ENCODE peak calls at places on chromosomes 11 and 22, in seven cellular contexts. I is endothelial cell, M is upper lobe of right lung, S is omental fat pad, J is cardiac muscle cell, U is PC-3, F is fibroblast of the aortic adventitia. N is an unnamed sample.

GRCh38 chr11:64036081-64037026 is 623 bp downstream of the FLRT1 start:
- DNase-seq in I (no peak), M (no peak), S (no peak), J (peak), U (peak), F (peak), N (no peak)

GRCh38 chr11:61377461-61378160 is 14.8 kb upstream of the TMEM216 start:
- DNase-seq in I (no peak), M (no peak), S (no peak), J (no peak), U (no peak), F (peak), N (no peak)

GRCh38 chr11:129144256-129144655 is 47.9 kb downstream of the ARHGAP32 start:
- DNase-seq in I (no peak), M (no peak), S (no peak), J (peak), U (no peak), F (peak), N (no peak)

GRCh38 chr11:86676533-86677154 is 4.2 kb upstream of the ME3 start:
- DNase-seq in I (peak), M (no peak), S (no peak), J (peak), U (peak), F (no peak), N (no peak)

GRCh38 chr11:75820636-75821035 is 5.6 kb downstream of the UVRAG start:
- DNase-seq in I (no peak), M (no peak), S (no peak), J (peak), U (peak), F (peak), N (no peak)

GRCh38 chr11:3169235-3169951 is 4.3 kb upstream of the OSBPL5 start:
- DNase-seq in I (no peak), M (peak), S (no peak), J (peak), U (peak), F (peak), N (no peak)

GRCh38 chr11:67020949-67021348 is 2.0 kb upstream of the SYT12 start:
- DNase-seq in I (no peak), M (no peak), S (no peak), J (no peak), U (no peak), F (no peak), N (no peak)

GRCh38 chr22:22378446-22379415 is 129.8 kb downstream of the ZNF280B start:
- DNase-seq in I (no peak), M (no peak), S (no peak), J (no peak), U (no peak), F (no peak), N (no peak)

GRCh38 chr22:50548046-50548912 is 2.6 kb downstream of the KLHDC7B start:
- DNase-seq in I (no peak), M (peak), S (no peak), J (no peak), U (no peak), F (no peak), N (peak)

GRCh38 chr11:122113836-122114235 is 2.2 kb downstream of the BLID start:
- DNase-seq in I (no peak), M (no peak), S (no peak), J (peak), U (no peak), F (peak), N (no peak)

GRCh38 chr11:85843929-85844328 is 11.3 kb upstream of the CCDC83 start:
- DNase-seq in I (no peak), M (no peak), S (no peak), J (no peak), U (no peak), F (no peak), N (no peak)

GRCh38 chr11:76609736-76610370 is 60.7 kb downstream of the LRRC32 start:
- DNase-seq in I (no peak), M (no peak), S (no peak), J (peak), U (no peak), F (no peak), N (no peak)

GRCh38 chr11:134559617-134559992 is 147.6 kb upstream of the B3GAT1 start:
- DNase-seq in I (no peak), M (peak), S (no peak), J (no peak), U (no peak), F (no peak), N (peak)

GRCh38 chr11:117226388-117227385 is 5.2 kb downstream of the PCSK7 start:
- DNase-seq in I (peak), M (no peak), S (peak), J (peak), U (peak), F (peak), N (no peak)

GRCh38 chr11:737366-737765 is 9.9 kb upstream of the TALDO1 start:
- DNase-seq in I (no peak), M (no peak), S (no peak), J (no peak), U (no peak), F (no peak), N (no peak)

GRCh38 chr22:28141614-28142013 is 222.6 kb upstream of the PITPNB start:
- DNase-seq in I (no peak), M (no peak), S (no peak), J (peak), U (peak), F (peak), N (no peak)

GRCh38 chr11:93474122-93474521 is 69.1 kb downstream of the SMCO4 start:
- DNase-seq in I (no peak), M (no peak), S (no peak), J (no peak), U (no peak), F (no peak), N (no peak)

GRCh38 chr11:78290293-78291176 is 101.8 kb downstream of the USP35 start:
- DNase-seq in I (no peak), M (no peak), S (no peak), J (peak), U (peak), F (peak), N (no peak)

GRCh38 chr11:76459846-76460245 is 15.0 kb downstream of the EMSY start:
- DNase-seq in I (no peak), M (no peak), S (no peak), J (peak), U (no peak), F (no peak), N (no peak)

GRCh38 chr11:40255457-40255856 is 1204.0 kb downstream of the LRRC4C start:
- DNase-seq in I (no peak), M (no peak), S (no peak), J (no peak), U (no peak), F (no peak), N (no peak)

GRCh38 chr11:17781221-17781620 is 46.6 kb downstream of the KCNC1 start:
- DNase-seq in I (no peak), M (no peak), S (no peak), J (no peak), U (no peak), F (no peak), N (no peak)

GRCh38 chr11:131581006-131581405 is 210.6 kb downstream of the NTM start:
- DNase-seq in I (no peak), M (no peak), S (no peak), J (peak), U (no peak), F (no peak), N (no peak)

GRCh38 chr11:114262681-114263509 is 33.3 kb upstream of the NNMT start:
- DNase-seq in I (peak), M (peak), S (no peak), J (peak), U (peak), F (peak), N (no peak)

GRCh38 chr11:123580557-123581275 is 73.7 kb downstream of the SCN3B start:
- DNase-seq in I (peak), M (peak), S (peak), J (peak), U (peak), F (peak), N (peak)

GRCh38 chr11:134734446-134734845 is 322.4 kb upstream of the B3GAT1 start:
- DNase-seq in I (no peak), M (no peak), S (no peak), J (no peak), U (no peak), F (no peak), N (no peak)

GRCh38 chr11:114892381-114893197 is 214.3 kb downstream of the NXPE2 start:
- DNase-seq in I (peak), M (no peak), S (no peak), J (no peak), U (no peak), F (no peak), N (no peak)

GRCh38 chr11:128804481-128804880 is 62.6 kb downstream of the KCNJ1 start:
- DNase-seq in I (no peak), M (no peak), S (no peak), J (peak), U (no peak), F (peak), N (no peak)

GRCh38 chr11:17256512-17256911 is 20.0 kb upstream of the NUCB2 start:
- DNase-seq in I (no peak), M (no peak), S (no peak), J (peak), U (peak), F (peak), N (no peak)

GRCh38 chr11:28833670-28834069 is 725.5 kb downstream of the METTL15 start:
- DNase-seq in I (no peak), M (no peak), S (no peak), J (peak), U (peak), F (peak), N (no peak)

GRCh38 chr11:47271961-47272661 is 2.2 kb downstream of the MADD start:
- DNase-seq in I (no peak), M (no peak), S (no peak), J (no peak), U (no peak), F (no peak), N (no peak)

GRCh38 chr11:31487848-31488247 is 21.6 kb downstream of the IMMP1L start:
- DNase-seq in I (peak), M (no peak), S (no peak), J (peak), U (peak), F (peak), N (no peak)

GRCh38 chr11:130528301-130528651 is 79.8 kb downstream of the ADAMTS15 start:
- DNase-seq in I (no peak), M (no peak), S (no peak), J (no peak), U (peak), F (no peak), N (no peak)

GRCh38 chr22:46072030-46072881 is 78.1 kb upstream of the PPARA start:
- DNase-seq in I (no peak), M (peak), S (no peak), J (peak), U (peak), F (peak), N (peak)

GRCh38 chr11:128497057-128497957 is 90.1 kb downstream of the ETS1 start:
- DNase-seq in I (no peak), M (no peak), S (no peak), J (peak), U (peak), F (peak), N (no peak)

GRCh38 chr11:10568486-10568941 is at the start of gene LYVE1:
- DNase-seq in I (no peak), M (no peak), S (no peak), J (peak), U (no peak), F (peak), N (no peak)

GRCh38 chr11:77752518-77752917 is 68.0 kb downstream of the RSF1 start:
- DNase-seq in I (no peak), M (no peak), S (no peak), J (no peak), U (no peak), F (peak), N (no peak)

GRCh38 chr11:120334894-120335462 is 1.2 kb upstream of the ARHGEF12 start:
- DNase-seq in I (peak), M (no peak), S (peak), J (peak), U (peak), F (peak), N (no peak)

GRCh38 chr22:19974935-19975706 is 33.5 kb upstream of the TXNRD2 start:
- DNase-seq in I (peak), M (no peak), S (no peak), J (no peak), U (peak), F (no peak), N (peak)

GRCh38 chr22:48750826-48751440 is 1076.7 kb downstream of the BRD1 start:
- DNase-seq in I (no peak), M (no peak), S (no peak), J (no peak), U (no peak), F (no peak), N (no peak)

GRCh38 chr22:48748860-48749554 is 1078.7 kb downstream of the BRD1 start:
- DNase-seq in I (no peak), M (no peak), S (no peak), J (no peak), U (no peak), F (no peak), N (no peak)

GRCh38 chr22:48749555-48750227 is 1078.0 kb downstream of the BRD1 start:
- DNase-seq in I (no peak), M (no peak), S (peak), J (no peak), U (no peak), F (no peak), N (no peak)

GRCh38 chr22:48751539-48752437 is 1075.9 kb downstream of the BRD1 start:
- DNase-seq in I (no peak), M (no peak), S (no peak), J (no peak), U (no peak), F (no peak), N (no peak)

GRCh38 chr22:48750282-48750681 is 1077.4 kb downstream of the BRD1 start:
- DNase-seq in I (no peak), M (no peak), S (no peak), J (no peak), U (no peak), F (no peak), N (no peak)
- TF ChIP-seq CTCF in I (no peak), M (no peak), S (no peak), J (no peak), U (no peak), F (no peak), N (no peak)

GRCh38 chr11:119144825-119145476 is 3.9 kb upstream of the ABCG4 start:
- DNase-seq in I (peak), M (peak), S (peak), J (peak), U (peak), F (peak), N (no peak)
- TF ChIP-seq CTCF in I (peak), M (peak), S (no peak), J (peak), U (peak), F (peak), N (no peak)

GRCh38 chr11:7983832-7984590 is 3.1 kb upstream of the EIF3F start:
- DNase-seq in I (no peak), M (no peak), S (no peak), J (no peak), U (no peak), F (no peak), N (no peak)

GRCh38 chr11:7981758-7982157 is 5.4 kb upstream of the EIF3F start:
- DNase-seq in I (no peak), M (no peak), S (no peak), J (no peak), U (no peak), F (no peak), N (no peak)

GRCh38 chr11:7982582-7983119 is 4.5 kb upstream of the EIF3F start:
- DNase-seq in I (no peak), M (no peak), S (no peak), J (no peak), U (no peak), F (no peak), N (no peak)

DNA sequence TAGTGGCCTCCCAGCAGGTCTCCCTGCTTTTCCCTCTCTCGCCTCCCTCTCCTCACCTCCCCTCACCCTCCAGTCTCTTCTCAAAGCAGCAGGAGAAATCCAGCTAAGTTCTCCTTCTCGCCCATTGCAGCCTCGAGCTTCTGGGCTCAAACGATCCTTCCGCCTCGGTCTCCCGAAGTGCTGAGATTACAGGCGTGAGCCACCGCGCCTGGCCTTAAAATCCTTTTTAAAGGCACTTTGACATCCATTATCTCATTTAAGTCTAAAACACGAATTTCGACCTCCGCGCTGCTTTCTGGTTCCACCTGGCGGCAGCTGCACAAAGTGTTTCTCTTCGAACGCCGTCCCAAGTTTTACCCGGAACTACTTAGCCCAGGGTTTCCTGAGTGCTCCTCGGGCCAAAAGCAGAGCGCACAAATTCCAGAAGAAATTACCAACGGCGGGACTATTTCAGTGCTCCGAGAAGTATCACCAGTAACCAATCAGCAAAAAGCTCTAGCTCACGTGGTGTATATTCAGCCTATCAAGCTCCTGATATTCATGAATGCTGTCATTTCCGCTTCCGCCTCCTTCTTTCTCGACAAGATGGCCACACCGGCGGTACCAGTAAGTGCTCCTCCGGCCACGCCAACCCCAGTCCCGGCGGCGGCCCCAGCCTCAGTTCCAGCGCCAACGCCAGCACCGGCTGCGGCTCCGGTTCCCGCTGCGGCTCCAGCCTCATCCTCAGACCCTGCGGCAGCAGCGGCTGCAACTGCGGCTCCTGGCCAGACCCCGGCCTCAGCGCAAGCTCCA is at the start of gene EIF3F:
- DNase-seq in I (peak), M (peak), S (peak), J (peak), U (peak), F (peak), N (peak)
- TF ChIP-seq CTCF in I (peak), M (peak), S (no peak), J (peak), U (peak), F (peak), N (peak)

GRCh38 chr11:127136438-127136837 is 135.9 kb upstream of the KIRREL3 start:
- DNase-seq in I (no peak), M (no peak), S (no peak), J (no peak), U (no peak), F (no peak), N (no peak)
- TF ChIP-seq CTCF in I (no peak), M (no peak), S (no peak), J (no peak), U (peak), F (no peak), N (no peak)

GRCh38 chr22:18077639-18078328 is at the start of gene PEX26:
- DNase-seq in I (peak), M (peak), S (peak), J (peak), U (peak), F (peak), N (peak)

GRCh38 chr22:18077087-18077638 is 627 bp upstream of the PEX26 start:
- DNase-seq in I (no peak), M (no peak), S (no peak), J (no peak), U (no peak), F (no peak), N (no peak)

GRCh38 chr22:18079706-18080230 is 2.0 kb downstream of the PEX26 start:
- DNase-seq in I (no peak), M (no peak), S (no peak), J (no peak), U (no peak), F (no peak), N (no peak)

GRCh38 chr22:18076060-18076497 is 1.7 kb upstream of the PEX26 start:
- DNase-seq in I (peak), M (peak), S (no peak), J (peak), U (peak), F (peak), N (no peak)

GRCh38 chr22:18078329-18079041 is 695 bp downstream of the PEX26 start:
- DNase-seq in I (peak), M (peak), S (no peak), J (peak), U (peak), F (peak), N (peak)
- TF ChIP-seq CTCF in I (no peak), M (no peak), S (no peak), J (peak), U (peak), F (peak), N (no peak)

DNA sequence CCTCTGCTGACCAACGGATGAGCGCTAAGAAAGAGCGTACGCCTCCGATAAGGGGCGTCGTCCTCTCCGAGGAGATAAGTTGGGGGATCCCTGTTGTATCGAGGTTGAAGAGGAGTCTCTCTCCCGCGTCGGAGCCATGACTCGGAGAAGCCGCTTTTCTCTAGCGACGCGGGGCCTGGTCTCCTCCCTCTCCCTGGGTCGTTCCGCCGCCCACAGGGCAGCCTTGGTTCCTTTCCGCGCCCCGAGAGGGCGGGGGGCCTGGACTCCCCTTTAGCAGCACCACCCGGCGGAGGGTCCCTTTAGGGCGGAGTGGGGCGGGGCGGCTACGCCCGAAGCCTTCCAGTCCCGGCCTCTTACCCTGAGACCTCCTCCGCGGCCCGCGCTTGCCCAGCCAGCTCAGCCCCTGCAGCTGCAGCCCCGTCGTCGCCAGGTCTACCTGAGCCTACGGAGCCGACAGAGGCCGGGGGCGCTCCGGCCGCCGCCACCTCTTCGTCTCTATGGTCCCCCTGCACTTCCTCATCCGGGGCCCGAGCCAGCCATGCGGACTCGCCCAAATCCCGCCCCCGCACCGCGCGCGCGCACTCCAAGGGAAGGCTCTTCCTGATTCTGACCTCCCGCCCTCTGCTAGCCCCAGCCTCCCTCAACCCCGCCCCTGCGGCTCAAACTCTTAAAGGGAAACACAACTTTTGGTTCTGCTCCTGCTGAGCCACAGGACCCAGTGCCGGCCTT is at the start of gene PRR14L:
- DNase-seq in I (peak), M (peak), S (peak), J (peak), U (peak), F (peak), N (peak)
- TF ChIP-seq CTCF in I (no peak), M (no peak), S (no peak), J (peak), U (no peak), F (peak), N (no peak)

GRCh38 chr22:49266561-49267519 is 560.8 kb downstream of the BRD1 start:
- DNase-seq in I (no peak), M (no peak), S (no peak), J (no peak), U (no peak), F (no peak), N (no peak)

GRCh38 chr22:49263101-49263500 is 564.6 kb downstream of the BRD1 start:
- DNase-seq in I (no peak), M (no peak), S (no peak), J (no peak), U (no peak), F (no peak), N (no peak)

GRCh38 chr22:49262167-49262566 is 565.5 kb downstream of the BRD1 start:
- DNase-seq in I (no peak), M (peak), S (no peak), J (no peak), U (no peak), F (no peak), N (no peak)

GRCh38 chr22:49261616-49262015 is 566.1 kb downstream of the BRD1 start:
- DNase-seq in I (no peak), M (peak), S (no peak), J (no peak), U (no peak), F (no peak), N (no peak)

GRCh38 chr22:49264696-49265095 is 563.0 kb downstream of the BRD1 start:
- DNase-seq in I (no peak), M (no peak), S (no peak), J (no peak), U (no peak), F (no peak), N (no peak)
- TF ChIP-seq CTCF in I (no peak), M (no peak), S (no peak), J (no peak), U (no peak), F (no peak), N (no peak)

GRCh38 chr11:94563176-94563847 is 3.9 kb upstream of the PIWIL4 start:
- DNase-seq in I (no peak), M (no peak), S (no peak), J (peak), U (peak), F (peak), N (no peak)
- TF ChIP-seq CTCF in I (no peak), M (no peak), S (no peak), J (peak), U (peak), F (peak), N (no peak)

GRCh38 chr11:12287374-12288211 is 89.8 kb upstream of the PARVA start:
- DNase-seq in I (peak), M (no peak), S (no peak), J (peak), U (peak), F (peak), N (no peak)
- TF ChIP-seq CTCF in I (peak), M (no peak), S (no peak), J (peak), U (peak), F (peak), N (no peak)

N was measured in natural killer cell.